ENCODE peak calls at places on chromosomes 12 and 14, in four cellular contexts. One of them, this sample, is unnamed.
A peak's percentile ranks its signal among the peaks of the same experiment; 100 is the strongest.

GRCh38 chr12:68538722-68539614 is 71.7 kb upstream of the RAP1B start:
- DNase-seq in A549: no peak
- DNase-seq in HepG2: no peak
- DNase-seq in K562: peak; percentile 21
- DNase-seq in this sample: peak; percentile 59

GRCh38 chr14:89485264-89485663 is 68.2 kb upstream of the FOXN3 start:
- DNase-seq in HepG2: no peak
- DNase-seq in A549: no peak
- DNase-seq in K562: no peak
- DNase-seq in this sample: no peak

GRCh38 chr12:55736780-55737580 is 5.9 kb upstream of the GDF11 start:
- DNase-seq in K562: peak; percentile 57
- DNase-seq in HepG2: peak; percentile 84
- DNase-seq in A549: peak; percentile 69
- DNase-seq in this sample: no peak

GRCh38 chr12:52055781-52056711 is 4.8 kb downstream of the NR4A1 start:
- DNase-seq in A549: no peak
- DNase-seq in HepG2: no peak
- DNase-seq in K562: no peak
- DNase-seq in this sample: no peak

GRCh38 chr14:23186913-23187654 is 3.6 kb upstream of the SLC7A8 start:
- DNase-seq in A549: peak; percentile 64
- DNase-seq in HepG2: peak; percentile 78
- DNase-seq in K562: peak; percentile 71
- DNase-seq in this sample: peak; percentile 5

GRCh38 chr14:93987376-93987775 is 9.7 kb upstream of the CCDC197 start:
- DNase-seq in K562: no peak
- DNase-seq in HepG2: no peak
- DNase-seq in A549: no peak
- DNase-seq in this sample: no peak

GRCh38 chr12:124636138-124636968 is 68.9 kb upstream of the NCOR2 start:
- DNase-seq in K562: peak; percentile 43
- DNase-seq in A549: no peak
- DNase-seq in HepG2: no peak
- DNase-seq in this sample: peak; percentile 11

GRCh38 chr12:93978553-93978952 is 169.8 kb upstream of the PLXNC1 start:
- DNase-seq in A549: no peak
- DNase-seq in K562: no peak
- DNase-seq in HepG2: no peak
- DNase-seq in this sample: no peak

GRCh38 chr12:3658327-3659163 is 94.4 kb downstream of the CRACR2A start:
- DNase-seq in A549: no peak
- DNase-seq in HepG2: peak; percentile 36
- DNase-seq in K562: peak; percentile 45
- DNase-seq in this sample: no peak

GRCh38 chr12:113136128-113136989 is 798 bp upstream of the RASAL1 start:
- DNase-seq in A549: no peak
- DNase-seq in K562: peak; percentile 60
- DNase-seq in HepG2: no peak
- DNase-seq in this sample: no peak

GRCh38 chr12:26726956-26727355 is 106.0 kb downstream of the ITPR2 start:
- DNase-seq in A549: no peak
- DNase-seq in K562: no peak
- DNase-seq in HepG2: no peak
- DNase-seq in this sample: no peak

GRCh38 chr12:2248901-2249381 is 196.2 kb downstream of the CACNA1C start:
- DNase-seq in A549: no peak
- DNase-seq in K562: no peak
- DNase-seq in HepG2: no peak
- DNase-seq in this sample: peak; percentile 93

GRCh38 chr14:49950275-49951250 is 57.7 kb downstream of the ARF6 start:
- DNase-seq in A549: no peak
- DNase-seq in K562: no peak
- DNase-seq in HepG2: no peak
- DNase-seq in this sample: no peak

GRCh38 chr12:101777476-101777875 is 38.2 kb upstream of the SYCP3 start:
- DNase-seq in HepG2: no peak
- DNase-seq in K562: no peak
- DNase-seq in A549: no peak
- DNase-seq in this sample: no peak

GRCh38 chr14:53333809-53334208 is 180.7 kb upstream of the DDHD1 start:
- DNase-seq in HepG2: no peak
- DNase-seq in A549: no peak
- DNase-seq in K562: no peak
- DNase-seq in this sample: no peak

GRCh38 chr14:64149921-64150320 is 144.2 kb downstream of the ESR2 start:
- DNase-seq in A549: no peak
- DNase-seq in K562: no peak
- DNase-seq in HepG2: no peak
- DNase-seq in this sample: no peak

GRCh38 chr12:33439587-33440011 is at the start of gene SYT10:
- DNase-seq in HepG2: no peak
- DNase-seq in A549: no peak
- DNase-seq in K562: peak; percentile 62
- DNase-seq in this sample: no peak

GRCh38 chr14:52241102-52241793 is 26.2 kb upstream of the PTGDR start:
- DNase-seq in K562: no peak
- DNase-seq in A549: no peak
- DNase-seq in HepG2: no peak
- DNase-seq in this sample: no peak

GRCh38 chr12:89919241-89919906 is 210.7 kb upstream of the ATP2B1 start:
- DNase-seq in A549: no peak
- DNase-seq in HepG2: no peak
- DNase-seq in K562: no peak
- DNase-seq in this sample: no peak

GRCh38 chr12:50677858-50678257 is 86.0 kb upstream of the ATF1 start:
- DNase-seq in A549: no peak
- DNase-seq in HepG2: no peak
- DNase-seq in K562: no peak
- DNase-seq in this sample: no peak

GRCh38 chr12:103043531-103044445 is 86.3 kb downstream of the ASCL1 start:
- DNase-seq in HepG2: no peak
- DNase-seq in K562: no peak
- DNase-seq in A549: no peak
- DNase-seq in this sample: no peak

GRCh38 chr14:94671870-94672444 is 59.8 kb downstream of the SERPINA3 start:
- DNase-seq in K562: no peak
- DNase-seq in HepG2: peak; percentile 53
- DNase-seq in A549: no peak
- DNase-seq in this sample: no peak

GRCh38 chr14:49940805-49941421 is 48.0 kb downstream of the ARF6 start:
- DNase-seq in K562: no peak
- DNase-seq in A549: no peak
- DNase-seq in HepG2: no peak
- DNase-seq in this sample: no peak

GRCh38 chr14:71478542-71478941 is 453.7 kb upstream of the RGS6 start:
- DNase-seq in K562: no peak
- DNase-seq in HepG2: no peak
- DNase-seq in A549: no peak
- DNase-seq in this sample: no peak

GRCh38 chr14:24513009-24513408 is 4.9 kb upstream of the CMA1 start:
- DNase-seq in K562: no peak
- DNase-seq in HepG2: no peak
- DNase-seq in A549: no peak
- DNase-seq in this sample: no peak

GRCh38 chr14:104724981-104725771 is 1.1 kb downstream of the ADSS1 start:
- DNase-seq in A549: peak; percentile 59
- DNase-seq in K562: no peak
- DNase-seq in HepG2: peak; percentile 43
- DNase-seq in this sample: no peak

GRCh38 chr14:69505338-69506240 is 21.1 kb downstream of the PLEKHD1 start:
- DNase-seq in K562: no peak
- DNase-seq in A549: no peak
- DNase-seq in HepG2: peak; percentile 23
- DNase-seq in this sample: no peak

GRCh38 chr14:87935895-87936294 is 57.1 kb downstream of the GALC start:
- DNase-seq in K562: no peak
- DNase-seq in A549: no peak
- DNase-seq in HepG2: no peak
- DNase-seq in this sample: no peak

GRCh38 chr12:57218030-57218853 is 1.6 kb downstream of the NXPH4 start:
- DNase-seq in K562: no peak
- DNase-seq in A549: no peak
- DNase-seq in HepG2: no peak
- DNase-seq in this sample: no peak

GRCh38 chr12:124754949-124755800 is 108.5 kb downstream of the SCARB1 start:
- DNase-seq in HepG2: no peak
- DNase-seq in K562: no peak
- DNase-seq in A549: no peak
- DNase-seq in this sample: no peak

GRCh38 chr14:21104448-21105060 is 3.7 kb downstream of the TMEM253 start:
- DNase-seq in HepG2: no peak
- DNase-seq in A549: peak; percentile 69
- DNase-seq in K562: peak; percentile 31
- DNase-seq in this sample: no peak

DNA sequence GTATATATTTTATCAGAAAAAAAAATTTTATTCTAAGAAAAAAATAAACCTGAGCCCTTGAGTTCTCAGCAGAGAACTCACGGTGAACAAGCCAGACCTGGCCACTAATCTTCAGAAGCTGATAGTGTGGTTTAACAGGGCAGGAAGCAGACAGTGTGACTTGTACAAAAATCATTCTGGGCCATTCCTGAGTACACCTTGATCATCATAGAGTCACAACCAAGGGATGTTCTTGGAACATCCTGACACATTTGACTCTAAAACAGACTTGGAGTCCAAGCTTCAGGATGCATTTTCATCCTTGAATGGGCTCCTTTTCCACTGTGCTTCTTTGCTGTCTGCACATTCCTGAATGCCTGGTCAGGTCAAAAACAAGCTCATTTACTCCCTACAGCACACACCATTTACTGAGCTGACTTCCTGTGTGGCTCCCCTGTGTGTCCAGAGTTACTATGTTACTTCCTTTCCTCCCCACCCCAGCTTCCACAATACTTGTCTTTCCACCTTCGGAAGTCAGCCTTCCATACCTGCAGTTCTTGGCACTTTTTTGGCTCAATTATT is 112.0 kb downstream of the ANO6 start:
- DNase-seq in HepG2: no peak
- DNase-seq in A549: no peak
- DNase-seq in K562: no peak
- DNase-seq in this sample: no peak
- TF ChIP-seq MAX in HepG2: no peak
- TF ChIP-seq MAX in A549: no peak
- TF ChIP-seq MAX in K562: no peak
- TF ChIP-seq MAX in this sample: no peak

GRCh38 chr12:131041216-131041967 is 87.7 kb downstream of the ADGRD1 start:
- DNase-seq in A549: no peak
- DNase-seq in K562: no peak
- DNase-seq in HepG2: no peak
- DNase-seq in this sample: no peak
- H3K9me3 ChIP-seq in A549: no peaks in the 10 kb centered on the region
- H3K9me3 ChIP-seq in K562: no peaks in the 10 kb centered on the region
- H3K9me3 ChIP-seq in HepG2: no peaks in the 10 kb centered on the region
- H3K9me3 ChIP-seq in this sample: no peaks in the 10 kb centered on the region

DNA sequence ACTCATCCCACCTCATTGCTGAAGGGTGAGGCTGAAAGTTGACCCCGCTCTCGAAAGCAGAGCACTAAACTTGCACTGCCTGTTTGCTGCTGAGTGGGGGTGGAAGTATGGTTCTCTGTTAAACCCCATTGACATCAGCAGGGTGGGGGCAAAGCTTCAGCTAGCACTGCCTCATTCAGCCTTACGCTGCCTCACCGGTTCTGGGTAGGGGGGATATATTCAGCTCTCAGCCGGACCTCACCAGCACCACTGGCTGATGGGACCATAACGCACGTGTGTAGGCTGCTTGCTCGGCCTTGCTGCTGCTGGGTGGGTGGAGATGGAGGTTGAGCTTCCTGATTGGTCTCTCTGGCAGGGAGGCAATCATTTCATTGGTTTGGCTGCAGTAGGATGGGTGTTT is 265.7 kb upstream of the RTL1 start:
- DNase-seq in A549: no peak
- DNase-seq in K562: no peak
- DNase-seq in HepG2: no peak
- DNase-seq in this sample: no peak
- TF ChIP-seq POLR2AphosphoS2 in A549: no peak
- TF ChIP-seq POLR2AphosphoS2 in K562: no peak
- TF ChIP-seq POLR2AphosphoS2 in HepG2: no peak
- TF ChIP-seq POLR2AphosphoS2 in this sample: no peak

GRCh38 chr14:101078892-101079221 is 175.3 kb upstream of the RTL1 start:
- DNase-seq in K562: no peak
- DNase-seq in HepG2: no peak
- DNase-seq in A549: no peak
- DNase-seq in this sample: no peak

GRCh38 chr14:101078105-101078891 is 174.8 kb upstream of the RTL1 start:
- DNase-seq in HepG2: no peak
- DNase-seq in A549: no peak
- DNase-seq in K562: no peak
- DNase-seq in this sample: no peak

GRCh38 chr14:101075801-101076413 is 172.4 kb upstream of the RTL1 start:
- DNase-seq in HepG2: no peak
- DNase-seq in K562: no peak
- DNase-seq in A549: no peak
- DNase-seq in this sample: no peak

GRCh38 chr14:101076451-101077220 is 173.1 kb upstream of the RTL1 start:
- DNase-seq in A549: no peak
- DNase-seq in K562: no peak
- DNase-seq in HepG2: no peak
- DNase-seq in this sample: no peak

GRCh38 chr14:101077511-101078074 is 174.1 kb upstream of the RTL1 start:
- DNase-seq in A549: no peak
- DNase-seq in K562: peak; percentile 14
- DNase-seq in HepG2: no peak
- DNase-seq in this sample: no peak
- TF ChIP-seq MAX in A549: no peak
- TF ChIP-seq MAX in K562: no peak
- TF ChIP-seq MAX in HepG2: no peak
- TF ChIP-seq MAX in this sample: no peak

GRCh38 chr12:133233993-133234564 is 1.6 kb downstream of the ANHX start:
- DNase-seq in HepG2: no peak
- DNase-seq in K562: no peak
- DNase-seq in A549: no peak
- DNase-seq in this sample: no peak

GRCh38 chr12:133234971-133235370 is 706 bp downstream of the ANHX start:
- DNase-seq in A549: no peak
- DNase-seq in K562: no peak
- DNase-seq in HepG2: no peak
- DNase-seq in this sample: no peak

GRCh38 chr12:133236144-133236543 is 467 bp upstream of the ANHX start:
- DNase-seq in A549: no peak
- DNase-seq in K562: no peak
- DNase-seq in HepG2: no peak
- DNase-seq in this sample: no peak

GRCh38 chr12:133236556-133236955 is 879 bp upstream of the ANHX start:
- DNase-seq in HepG2: no peak
- DNase-seq in A549: no peak
- DNase-seq in K562: no peak
- DNase-seq in this sample: no peak

GRCh38 chr12:133235401-133236112 is at the start of gene ANHX:
- DNase-seq in HepG2: no peak
- DNase-seq in K562: no peak
- DNase-seq in A549: no peak
- DNase-seq in this sample: no peak
- H3K9me3 ChIP-seq in HepG2: peaks cover 84% of the 10 kb centered on the region
- H3K9me3 ChIP-seq in K562: no peaks in the 10 kb centered on the region
- H3K9me3 ChIP-seq in A549: peaks cover 70% of the 10 kb centered on the region
- H3K9me3 ChIP-seq in this sample: no peaks in the 10 kb centered on the region

This sample was measured in GM12878.